ENCODE peak calls at places on chromosome 17, in seven cellular contexts. D, S, A, U, V, J and N are unnamed samples.

GRCh38 chr17:29572691-29573557 is 4.4 kb downstream of the TP53I13 start:
- DNase-seq in S (peak; percentile 84), J (peak; percentile 73), D (no peak), U (peak; percentile 53), A (no peak), V (peak; percentile 60), N (peak; percentile 74)

GRCh38 chr17:59165933-59166342 is 10.4 kb downstream of the PRR11 start:
- DNase-seq in U (peak; percentile 41), S (no peak), A (no peak), V (peak; percentile 55), J (no peak), D (no peak), N (peak; percentile 59)

GRCh38 chr17:29388937-29389336 is 1.2 kb upstream of the TAOK1 start:
- DNase-seq in S (no peak), J (no peak), D (no peak), V (no peak), A (no peak), U (peak; percentile 59), N (no peak)

GRCh38 chr17:78901806-78902205 is 1.2 kb downstream of the CEP295NL start:
- DNase-seq in S (no peak), V (no peak), U (no peak), A (no peak), D (no peak), J (no peak), N (no peak)

GRCh38 chr17:11391134-11391533 is 150.1 kb downstream of the SHISA6 start:
- DNase-seq in U (peak; percentile 36), V (no peak), A (no peak), J (no peak), D (no peak), S (no peak), N (peak; percentile 46)

GRCh38 chr17:63685021-63685420 is 14.9 kb downstream of the LIMD2 start:
- DNase-seq in S (no peak), D (no peak), A (no peak), J (no peak), V (no peak), U (no peak), N (no peak)

GRCh38 chr17:78875738-78876597 is 27.0 kb downstream of the CEP295NL start:
- DNase-seq in U (no peak), V (no peak), S (no peak), J (no peak), D (no peak), A (no peak), N (peak; percentile 71)

GRCh38 chr17:55089955-55090573 is 121.5 kb downstream of the STXBP4 start:
- DNase-seq in A (no peak), V (no peak), J (no peak), U (peak; percentile 11), D (peak; percentile 18), S (no peak), N (no peak)

GRCh38 chr17:80625627-80626026 is 81.0 kb downstream of the RPTOR start:
- DNase-seq in D (no peak), J (no peak), V (no peak), A (no peak), S (no peak), U (no peak), N (no peak)

GRCh38 chr17:76554131-76554530 is 14.3 kb downstream of the PRCD start:
- DNase-seq in S (no peak), D (no peak), J (peak; percentile 75), A (peak; percentile 45), V (no peak), U (no peak), N (no peak)

GRCh38 chr17:29699283-29699682 is 76.6 kb upstream of the CORO6 start:
- DNase-seq in V (no peak), J (no peak), U (no peak), A (no peak), S (no peak), D (no peak), N (no peak)

GRCh38 chr17:42950044-42950783 is 14.0 kb downstream of the AARSD1 start:
- DNase-seq in S (no peak), A (no peak), U (no peak), V (no peak), J (no peak), D (no peak), N (no peak)

GRCh38 chr17:69065113-69065512 is 4.4 kb upstream of the ABCA9 start:
- DNase-seq in A (no peak), U (no peak), V (no peak), J (no peak), D (no peak), S (no peak), N (no peak)

GRCh38 chr17:46024590-46024989 is 25.5 kb downstream of the STH start:
- DNase-seq in J (no peak), A (no peak), S (no peak), V (no peak), U (no peak), D (no peak), N (no peak)

GRCh38 chr17:62017496-62017895 is 47.6 kb downstream of the MED13 start:
- DNase-seq in J (no peak), S (no peak), A (no peak), V (no peak), D (no peak), U (no peak), N (no peak)

GRCh38 chr17:4497101-4497824 is 1.4 kb upstream of the SPNS2 start:
- DNase-seq in S (peak; percentile 72), A (no peak), V (peak; percentile 69), D (no peak), U (no peak), J (no peak), N (peak; percentile 50)

GRCh38 chr17:54902017-54902416 is 1.4 kb downstream of the TOM1L1 start:
- DNase-seq in A (no peak), V (no peak), J (no peak), S (no peak), U (no peak), D (no peak), N (no peak)

GRCh38 chr17:76094046-76094445 is 9.5 kb downstream of the EXOC7 start:
- DNase-seq in V (no peak), J (no peak), U (no peak), D (no peak), A (no peak), S (no peak), N (no peak)

GRCh38 chr17:67420994-67421393 is 43.9 kb downstream of the PITPNC1 start:
- DNase-seq in S (no peak), U (no peak), D (no peak), A (no peak), V (no peak), J (no peak), N (no peak)

GRCh38 chr17:17582372-17582771 is 9.1 kb downstream of the PEMT start:
- DNase-seq in J (no peak), D (no peak), V (no peak), U (no peak), S (no peak), A (no peak), N (no peak)
- H3K4me3 ChIP-seq in J (no peak overlapping the region), D (no peak overlapping the region), V (no peak overlapping the region), U (no peak overlapping the region), S (no peak overlapping the region), A (no peak overlapping the region), N (no peak overlapping the region)

DNA sequence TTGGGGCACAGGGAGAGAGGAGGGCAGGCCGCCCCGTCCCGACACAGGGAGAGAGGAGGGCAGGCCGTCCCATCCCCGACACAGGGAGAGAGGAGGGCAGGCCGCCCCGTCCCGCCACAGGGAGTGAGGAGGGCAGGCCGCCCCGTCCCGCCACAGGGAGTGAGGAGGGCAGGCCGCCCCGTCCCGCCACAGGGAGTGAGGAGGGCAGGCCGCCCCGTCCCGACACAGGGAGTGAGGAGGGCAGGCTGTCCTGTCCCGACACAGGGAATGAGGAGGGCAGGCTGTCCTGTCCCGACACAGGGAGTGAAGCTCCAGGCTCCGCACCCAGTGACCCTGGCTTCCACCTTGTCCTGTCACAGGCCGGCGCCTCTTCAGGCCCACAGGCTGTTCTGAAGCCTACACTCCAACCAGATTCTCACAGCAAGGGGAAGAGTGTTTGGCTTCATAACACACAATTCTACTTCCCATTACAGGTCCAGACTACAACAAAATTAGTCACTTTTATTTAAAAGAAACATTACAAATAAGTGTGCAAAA is 34.1 kb downstream of the WDR45B start:
- DNase-seq in J (no peak), S (no peak), U (no peak), A (no peak), V (no peak), D (no peak), N (no peak)
- H3K36me3 ChIP-seq in J (peaks cover 55% of the 10 kb centered on the region), S (peaks cover 87% of the 10 kb centered on the region), U (no peaks in the 10 kb centered on the region), A (no peaks in the 10 kb centered on the region), V (peaks cover 89% of the 10 kb centered on the region), D (peaks cover 47% of the 10 kb centered on the region), N (peaks cover 57% of the 10 kb centered on the region)

GRCh38 chr17:48611213-48611612 is 396 bp upstream of the HOXB7 start:
- DNase-seq in D (no peak), A (no peak), V (peak; percentile 38), U (no peak), S (no peak), J (no peak), N (no peak)

GRCh38 chr17:48611681-48612455 is 1.1 kb upstream of the HOXB7 start:
- DNase-seq in J (no peak), V (peak; percentile 25), D (no peak), S (no peak), A (no peak), U (peak; percentile 59), N (peak; percentile 71)

GRCh38 chr17:48609754-48610281 is 999 bp downstream of the HOXB7 start:
- DNase-seq in V (no peak), J (no peak), U (no peak), S (no peak), A (no peak), D (no peak), N (peak; percentile 51)

GRCh38 chr17:48608921-48609505 is 1.8 kb downstream of the HOXB7 start:
- DNase-seq in A (no peak), V (no peak), U (no peak), J (no peak), D (no peak), S (no peak), N (no peak)

DNA sequence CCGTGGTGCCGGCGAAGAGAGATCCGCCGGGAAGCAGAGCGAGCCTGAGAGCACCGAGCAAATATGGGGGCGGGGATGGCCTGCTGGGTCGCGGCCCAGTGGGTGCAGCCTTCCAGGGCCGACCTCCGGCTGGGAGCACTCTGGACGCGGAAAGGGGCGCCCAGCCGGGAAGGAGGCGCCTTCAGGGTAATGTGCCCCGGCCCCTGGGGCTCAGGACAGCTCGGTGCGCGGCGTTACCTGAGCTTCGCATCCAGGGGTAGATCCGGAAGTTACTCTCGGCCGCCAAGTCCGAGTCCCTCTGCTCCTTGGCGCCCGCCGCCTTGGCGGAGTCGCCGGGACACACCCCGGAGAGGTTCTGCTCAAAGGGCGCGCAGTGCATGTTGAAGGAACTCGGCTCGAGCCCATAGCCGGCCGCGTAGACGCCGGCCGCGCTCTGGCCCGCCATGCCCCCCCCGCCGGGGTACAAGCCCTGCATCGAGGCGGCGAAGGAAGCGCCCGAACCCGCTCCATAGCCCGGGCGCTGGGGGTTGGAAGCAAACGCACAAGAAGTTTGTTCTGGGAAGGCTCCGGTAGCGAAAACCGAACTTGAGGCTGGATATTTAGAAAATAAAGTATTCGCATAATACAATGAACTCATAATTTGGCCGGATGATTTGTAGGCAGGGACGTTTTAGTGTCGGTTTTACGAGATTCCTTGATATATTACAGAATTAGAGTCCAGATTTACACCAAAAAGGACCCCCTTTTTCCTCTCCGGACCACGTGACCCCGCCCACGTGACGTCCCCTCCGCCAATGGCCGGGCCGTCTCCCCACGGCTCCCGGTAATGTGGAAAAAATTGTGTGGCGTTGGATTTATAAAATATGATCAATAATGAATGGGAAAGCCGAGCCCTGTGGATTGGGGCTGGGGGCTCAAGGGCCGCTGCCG is at the start of gene HOXB7:
- DNase-seq in A (no peak), D (peak; percentile 29), V (peak; percentile 79), J (peak; percentile 52), S (peak; percentile 83), U (peak; percentile 88), N (peak; percentile 78)
- H3K27ac ChIP-seq in A (peak within 1 kb of the TSS; percentile 66), D (no peak within 1 kb of the TSS), V (peak within 1 kb of the TSS; percentile 32), J (peak within 1 kb of the TSS; percentile 62), S (peak within 1 kb of the TSS; percentile 61), U (peak within 1 kb of the TSS; percentile 92), N (peak within 1 kb of the TSS; percentile 59)

GRCh38 chr17:35596530-35597233 is 9.6 kb downstream of the AP2B1 start:
- DNase-seq in S (no peak), D (no peak), A (no peak), J (no peak), V (no peak), U (no peak), N (no peak)
- H3K4me3 ChIP-seq in S (no peak overlapping the region), D (no peak overlapping the region), A (no peak overlapping the region), J (no peak overlapping the region), V (no peak overlapping the region), U (no peak overlapping the region), N (no peak overlapping the region)